ENCODE peak calls at places on chromosomes 4 and X, in four cellular contexts. P, T, E and D are unnamed samples.

GRCh38 chrX:43166874-43167273 is 388.9 kb upstream of the PPP1R2C start:
- DNase-seq in P (no peak), T (no peak), E (no peak), D (no peak)

GRCh38 chr4:108029321-108029720 is 39.6 kb downstream of the HADH start:
- DNase-seq in P (no peak), T (no peak), E (no peak), D (no peak)

GRCh38 chrX:123959281-123960063 is 2.0 kb upstream of the STAG2 start:
- DNase-seq in P (peak), T (peak), E (peak), D (peak)

GRCh38 chr4:89324671-89325070 is 17.1 kb upstream of the GPRIN3 start:
- DNase-seq in P (no peak), T (peak), E (no peak), D (no peak)

GRCh38 chrX:9880237-9880636 is 86.9 kb upstream of the CLDN34 start:
- DNase-seq in P (no peak), T (no peak), E (no peak), D (no peak)

GRCh38 chr4:3819210-3819919 is 53.2 kb downstream of the ADRA2C start:
- DNase-seq in P (no peak), T (no peak), E (no peak), D (no peak)

GRCh38 chr4:42048394-42048793 is 58.1 kb downstream of the SLC30A9 start:
- DNase-seq in P (no peak), T (peak), E (no peak), D (no peak)

GRCh38 chrX:39850630-39851152 is 247.1 kb downstream of the BCOR start:
- DNase-seq in P (no peak), T (peak), E (peak), D (no peak)

GRCh38 chr4:27467351-27467750 is 606.7 kb downstream of the STIM2 start:
- DNase-seq in P (no peak), T (no peak), E (no peak), D (no peak)

GRCh38 chrX:46819136-46819535 is 17.7 kb upstream of the RP2 start:
- DNase-seq in P (no peak), T (no peak), E (no peak), D (no peak)

GRCh38 chr4:128288689-128289106 is 1.1 kb upstream of the PGRMC2 start:
- DNase-seq in P (no peak), T (peak), E (peak), D (no peak)

GRCh38 chr4:159248383-159249178 is 145.7 kb downstream of the RAPGEF2 start:
- DNase-seq in P (no peak), T (peak), E (peak), D (no peak)

GRCh38 chr4:70844180-70844579 is 4.5 kb upstream of the GRSF1 start:
- DNase-seq in P (no peak), T (no peak), E (no peak), D (no peak)

GRCh38 chr4:156312261-156312847 is 358.7 kb upstream of the CTSO start:
- DNase-seq in P (no peak), T (peak), E (peak), D (no peak)

GRCh38 chrX:104750146-104750699 is 184.2 kb downstream of the IL1RAPL2 start:
- DNase-seq in P (no peak), T (no peak), E (no peak), D (no peak)

GRCh38 chrX:129679856-129680255 is 25.1 kb upstream of the APLN start:
- DNase-seq in P (no peak), T (no peak), E (no peak), D (no peak)

GRCh38 chrX:119251381-119251780 is 15.3 kb downstream of the PGRMC1 start:
- DNase-seq in P (no peak), T (no peak), E (no peak), D (no peak)